ENCODE peak calls at places on chromosome 4, in six cellular contexts. One of them, this sample, is unnamed.

GRCh38 chr4:8550691-8551090 is 29.5 kb upstream of the GPR78 start:
- DNase-seq in mesenchymal stem cell: no peak
- DNase-seq in neuronal stem cell: no peak
- DNase-seq in trophoblast cell: no peak
- DNase-seq in mesendoderm: no peak
- DNase-seq in IMR-90: no peak
- DNase-seq in this sample: no peak

GRCh38 chr4:155787113-155787710 is 28.4 kb downstream of the GUCY1B1 start:
- DNase-seq in mesenchymal stem cell: peak
- DNase-seq in neuronal stem cell: peak
- DNase-seq in trophoblast cell: peak
- DNase-seq in mesendoderm: peak
- DNase-seq in IMR-90: peak
- DNase-seq in this sample: no peak

GRCh38 chr4:119521306-119521705 is 107.3 kb downstream of the PDE5A start:
- DNase-seq in mesenchymal stem cell: no peak
- DNase-seq in neuronal stem cell: no peak
- DNase-seq in trophoblast cell: no peak
- DNase-seq in mesendoderm: no peak
- DNase-seq in IMR-90: no peak
- DNase-seq in this sample: no peak

GRCh38 chr4:169416997-169417396 is 146.2 kb upstream of the SH3RF1 start:
- DNase-seq in mesenchymal stem cell: peak
- DNase-seq in neuronal stem cell: no peak
- DNase-seq in trophoblast cell: no peak
- DNase-seq in mesendoderm: no peak
- DNase-seq in IMR-90: no peak
- DNase-seq in this sample: no peak

GRCh38 chr4:61657016-61657415 is 456.9 kb downstream of the ADGRL3 start:
- DNase-seq in mesenchymal stem cell: no peak
- DNase-seq in neuronal stem cell: no peak
- DNase-seq in trophoblast cell: no peak
- DNase-seq in mesendoderm: no peak
- DNase-seq in IMR-90: no peak
- DNase-seq in this sample: no peak

GRCh38 chr4:153488006-153488718 is 22.0 kb downstream of the TMEM131L start:
- DNase-seq in mesenchymal stem cell: no peak
- DNase-seq in neuronal stem cell: no peak
- DNase-seq in trophoblast cell: no peak
- DNase-seq in mesendoderm: no peak
- DNase-seq in IMR-90: peak
- DNase-seq in this sample: no peak

GRCh38 chr4:11424000-11424399 is 4.7 kb downstream of the HS3ST1 start:
- DNase-seq in mesenchymal stem cell: peak
- DNase-seq in neuronal stem cell: peak
- DNase-seq in trophoblast cell: peak
- DNase-seq in mesendoderm: peak
- DNase-seq in IMR-90: peak
- DNase-seq in this sample: peak

GRCh38 chr4:166585491-166585890 is 648.8 kb downstream of the SPOCK3 start:
- DNase-seq in mesenchymal stem cell: no peak
- DNase-seq in neuronal stem cell: no peak
- DNase-seq in trophoblast cell: no peak
- DNase-seq in mesendoderm: no peak
- DNase-seq in IMR-90: no peak
- DNase-seq in this sample: no peak

GRCh38 chr4:11010624-11011023 is 326.1 kb upstream of the CLNK start:
- DNase-seq in mesenchymal stem cell: no peak
- DNase-seq in neuronal stem cell: no peak
- DNase-seq in trophoblast cell: peak
- DNase-seq in mesendoderm: no peak
- DNase-seq in IMR-90: no peak
- DNase-seq in this sample: no peak

GRCh38 chr4:186643501-186644315 is 79.9 kb downstream of the FAT1 start:
- DNase-seq in mesenchymal stem cell: peak
- DNase-seq in neuronal stem cell: no peak
- DNase-seq in trophoblast cell: peak
- DNase-seq in mesendoderm: no peak
- DNase-seq in IMR-90: peak
- DNase-seq in this sample: no peak

GRCh38 chr4:85776579-85776978 is 301.6 kb downstream of the ARHGAP24 start:
- DNase-seq in mesenchymal stem cell: peak
- DNase-seq in neuronal stem cell: no peak
- DNase-seq in trophoblast cell: no peak
- DNase-seq in mesendoderm: no peak
- DNase-seq in IMR-90: peak
- DNase-seq in this sample: no peak

GRCh38 chr4:20395160-20395773 is 143.6 kb downstream of the SLIT2 start:
- DNase-seq in mesenchymal stem cell: peak
- DNase-seq in neuronal stem cell: peak
- DNase-seq in trophoblast cell: peak
- DNase-seq in mesendoderm: peak
- DNase-seq in IMR-90: peak
- DNase-seq in this sample: peak

GRCh38 chr4:171644430-171645057 is 168.7 kb upstream of the GALNTL6 start:
- DNase-seq in mesenchymal stem cell: no peak
- DNase-seq in neuronal stem cell: no peak
- DNase-seq in trophoblast cell: no peak
- DNase-seq in mesendoderm: peak
- DNase-seq in IMR-90: no peak
- DNase-seq in this sample: peak

GRCh38 chr4:23660865-23661264 is 229.0 kb downstream of the PPARGC1A start:
- DNase-seq in mesenchymal stem cell: no peak
- DNase-seq in neuronal stem cell: no peak
- DNase-seq in trophoblast cell: no peak
- DNase-seq in mesendoderm: no peak
- DNase-seq in IMR-90: no peak
- DNase-seq in this sample: no peak

GRCh38 chr4:42709392-42710065 is 52.6 kb upstream of the ATP8A1 start:
- DNase-seq in mesenchymal stem cell: no peak
- DNase-seq in neuronal stem cell: no peak
- DNase-seq in trophoblast cell: peak
- DNase-seq in mesendoderm: no peak
- DNase-seq in IMR-90: no peak
- DNase-seq in this sample: no peak

GRCh38 chr4:3784469-3785291 is 18.5 kb downstream of the ADRA2C start:
- DNase-seq in mesenchymal stem cell: no peak
- DNase-seq in neuronal stem cell: no peak
- DNase-seq in trophoblast cell: no peak
- DNase-seq in mesendoderm: no peak
- DNase-seq in IMR-90: no peak
- DNase-seq in this sample: no peak

GRCh38 chr4:103429283-103429682 is 231.1 kb upstream of the CENPE start:
- DNase-seq in mesenchymal stem cell: no peak
- DNase-seq in neuronal stem cell: peak
- DNase-seq in trophoblast cell: peak
- DNase-seq in mesendoderm: peak
- DNase-seq in IMR-90: no peak
- DNase-seq in this sample: peak

GRCh38 chr4:103422467-103423219 is 224.5 kb upstream of the CENPE start:
- DNase-seq in mesenchymal stem cell: no peak
- DNase-seq in neuronal stem cell: no peak
- DNase-seq in trophoblast cell: peak
- DNase-seq in mesendoderm: no peak
- DNase-seq in IMR-90: no peak
- DNase-seq in this sample: no peak

GRCh38 chr4:103424853-103425252 is 226.7 kb upstream of the CENPE start:
- DNase-seq in mesenchymal stem cell: peak
- DNase-seq in neuronal stem cell: no peak
- DNase-seq in trophoblast cell: peak
- DNase-seq in mesendoderm: no peak
- DNase-seq in IMR-90: no peak
- DNase-seq in this sample: no peak

GRCh38 chr4:103423261-103423660 is 225.1 kb upstream of the CENPE start:
- DNase-seq in mesenchymal stem cell: no peak
- DNase-seq in neuronal stem cell: no peak
- DNase-seq in trophoblast cell: no peak
- DNase-seq in mesendoderm: no peak
- DNase-seq in IMR-90: no peak
- DNase-seq in this sample: no peak

DNA sequence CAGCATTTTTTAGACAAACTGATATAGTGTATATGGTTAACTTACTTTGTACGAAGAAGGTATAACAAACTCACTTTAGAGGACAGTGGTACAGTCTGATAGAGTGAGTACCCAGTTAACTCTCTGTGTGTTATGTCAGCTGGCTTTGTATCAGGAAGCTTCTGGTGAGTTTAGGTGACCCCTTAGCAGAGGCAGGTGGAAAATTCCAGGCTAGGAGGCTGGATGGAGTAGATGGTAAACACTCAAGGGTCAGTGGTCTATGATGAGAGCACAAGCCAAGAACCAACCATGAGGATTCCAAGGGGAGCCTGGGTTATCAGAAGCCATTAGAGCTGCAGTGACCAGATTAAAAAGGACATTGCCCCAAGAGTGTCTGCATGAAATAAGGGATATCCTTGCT is 227.3 kb upstream of the CENPE start:
- DNase-seq in mesenchymal stem cell: no peak
- DNase-seq in neuronal stem cell: no peak
- DNase-seq in trophoblast cell: no peak
- DNase-seq in mesendoderm: no peak
- DNase-seq in IMR-90: no peak
- DNase-seq in this sample: no peak
- H2BK120ac ChIP-seq in mesenchymal stem cell: no peak
- H2BK120ac ChIP-seq in neuronal stem cell: no peak
- H2BK120ac ChIP-seq in trophoblast cell: no peak
- H2BK120ac ChIP-seq in mesendoderm: no peak
- H2BK120ac ChIP-seq in IMR-90: no peak
- H2BK120ac ChIP-seq in this sample: no peak

GRCh38 chr4:121799208-121799823 is 1.8 kb upstream of the EXOSC9 start:
- DNase-seq in mesenchymal stem cell: no peak
- DNase-seq in neuronal stem cell: no peak
- DNase-seq in trophoblast cell: no peak
- DNase-seq in mesendoderm: no peak
- DNase-seq in IMR-90: no peak
- DNase-seq in this sample: no peak
- H3K27ac ChIP-seq in mesenchymal stem cell: no peak
- H3K27ac ChIP-seq in neuronal stem cell: no peak
- H3K27ac ChIP-seq in trophoblast cell: no peak
- H3K27ac ChIP-seq in mesendoderm: no peak
- H3K27ac ChIP-seq in IMR-90: no peak
- H3K27ac ChIP-seq in this sample: no peak

GRCh38 chr4:143437476-143437875 is 76.0 kb upstream of the SMARCA5 start:
- DNase-seq in mesenchymal stem cell: no peak
- DNase-seq in neuronal stem cell: no peak
- DNase-seq in trophoblast cell: no peak
- DNase-seq in mesendoderm: no peak
- DNase-seq in IMR-90: no peak
- DNase-seq in this sample: no peak

GRCh38 chr4:143433231-143433630 is 80.3 kb upstream of the SMARCA5 start:
- DNase-seq in mesenchymal stem cell: no peak
- DNase-seq in neuronal stem cell: no peak
- DNase-seq in trophoblast cell: no peak
- DNase-seq in mesendoderm: no peak
- DNase-seq in IMR-90: no peak
- DNase-seq in this sample: no peak

GRCh38 chr4:143432258-143432591 is 81.3 kb upstream of the SMARCA5 start:
- DNase-seq in mesenchymal stem cell: no peak
- DNase-seq in neuronal stem cell: no peak
- DNase-seq in trophoblast cell: no peak
- DNase-seq in mesendoderm: no peak
- DNase-seq in IMR-90: no peak
- DNase-seq in this sample: no peak

DNA sequence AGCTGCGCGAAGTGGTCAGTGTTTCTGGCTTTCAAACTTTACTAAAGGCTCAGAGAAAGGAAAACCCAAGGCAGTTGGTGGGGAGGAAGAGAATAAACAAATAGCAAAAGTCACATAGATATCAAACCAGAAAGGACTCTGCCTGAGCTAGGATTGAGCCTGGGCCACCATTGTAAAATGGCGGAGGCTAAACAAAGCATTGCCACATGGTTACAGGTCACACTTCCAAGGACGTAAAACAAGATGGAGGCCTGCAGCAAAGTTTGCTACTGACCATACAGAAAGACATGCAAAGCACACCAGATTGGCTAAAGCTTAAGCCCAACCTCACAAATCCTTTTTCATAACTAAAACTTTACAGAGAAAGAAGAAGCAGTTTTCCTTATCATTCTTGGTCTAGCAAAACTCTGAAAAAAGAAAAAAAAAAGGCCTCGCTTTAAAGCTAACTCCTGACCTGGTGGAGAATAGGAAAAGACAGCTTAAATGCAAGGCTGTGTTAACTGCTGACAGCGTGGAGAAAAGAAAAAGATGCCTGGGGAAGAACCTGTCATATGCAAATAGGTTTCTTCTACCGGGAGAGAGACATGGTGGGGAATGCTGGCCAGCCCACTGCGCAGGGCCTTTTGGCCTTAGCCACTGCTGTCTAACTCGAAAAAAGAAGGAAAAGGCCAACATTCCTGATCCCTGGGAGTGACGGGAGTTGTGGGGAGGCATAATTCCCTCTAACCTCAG is 81.8 kb upstream of the SMARCA5 start:
- DNase-seq in mesenchymal stem cell: no peak
- DNase-seq in neuronal stem cell: no peak
- DNase-seq in trophoblast cell: no peak
- DNase-seq in mesendoderm: no peak
- DNase-seq in IMR-90: no peak
- DNase-seq in this sample: peak
- H2BK120ac ChIP-seq in mesenchymal stem cell: no peak
- H2BK120ac ChIP-seq in neuronal stem cell: no peak
- H2BK120ac ChIP-seq in trophoblast cell: no peak
- H2BK120ac ChIP-seq in mesendoderm: no peak
- H2BK120ac ChIP-seq in IMR-90: no peak
- H2BK120ac ChIP-seq in this sample: no peak

GRCh38 chr4:75004755-75005668 is 72.1 kb downstream of the PARM1 start:
- DNase-seq in mesenchymal stem cell: no peak
- DNase-seq in neuronal stem cell: no peak
- DNase-seq in trophoblast cell: no peak
- DNase-seq in mesendoderm: no peak
- DNase-seq in IMR-90: no peak
- DNase-seq in this sample: no peak

GRCh38 chr4:75005727-75006126 is 72.8 kb downstream of the PARM1 start:
- DNase-seq in mesenchymal stem cell: no peak
- DNase-seq in neuronal stem cell: no peak
- DNase-seq in trophoblast cell: no peak
- DNase-seq in mesendoderm: no peak
- DNase-seq in IMR-90: no peak
- DNase-seq in this sample: no peak

GRCh38 chr4:75002381-75002780 is 69.5 kb downstream of the PARM1 start:
- DNase-seq in mesenchymal stem cell: peak
- DNase-seq in neuronal stem cell: no peak
- DNase-seq in trophoblast cell: no peak
- DNase-seq in mesendoderm: peak
- DNase-seq in IMR-90: no peak
- DNase-seq in this sample: no peak

GRCh38 chr4:75007891-75008290 is 75.0 kb downstream of the PARM1 start:
- DNase-seq in mesenchymal stem cell: no peak
- DNase-seq in neuronal stem cell: no peak
- DNase-seq in trophoblast cell: no peak
- DNase-seq in mesendoderm: no peak
- DNase-seq in IMR-90: no peak
- DNase-seq in this sample: no peak

DNA sequence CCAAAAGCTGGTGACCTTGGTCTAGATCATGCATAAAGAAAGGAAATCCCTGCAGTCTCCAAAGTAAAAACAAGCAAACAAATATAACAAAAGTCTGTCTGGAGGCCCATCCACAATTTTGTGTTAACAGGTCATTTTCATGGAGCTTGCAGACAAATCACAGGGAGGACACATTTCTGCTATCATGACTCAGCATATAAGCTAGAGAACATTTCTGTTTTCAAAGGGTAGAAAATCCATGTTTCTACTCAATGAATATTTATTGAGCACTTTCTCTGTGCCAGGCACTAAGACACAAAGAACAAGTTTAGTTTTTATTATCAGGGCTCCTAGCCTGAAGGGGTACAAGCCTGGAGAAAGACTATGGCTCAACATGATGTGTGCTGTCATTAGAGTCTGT is 71.1 kb downstream of the PARM1 start:
- DNase-seq in mesenchymal stem cell: no peak
- DNase-seq in neuronal stem cell: no peak
- DNase-seq in trophoblast cell: no peak
- DNase-seq in mesendoderm: no peak
- DNase-seq in IMR-90: no peak
- DNase-seq in this sample: no peak
- H3K27ac ChIP-seq in mesenchymal stem cell: no peak
- H3K27ac ChIP-seq in neuronal stem cell: no peak
- H3K27ac ChIP-seq in trophoblast cell: no peak
- H3K27ac ChIP-seq in mesendoderm: no peak
- H3K27ac ChIP-seq in IMR-90: no peak
- H3K27ac ChIP-seq in this sample: no peak

This sample was measured in H9.